ENCODE peak calls at places on chromosomes 12 and 14, in five cellular contexts. K is RWPE2, Z is fibroblast of lung, S is left lung, V is mesenchymal stem cell. P is an unnamed sample.

GRCh38 chr14:21455592-21455911 is 371 bp downstream of the CHD8 start:
- DNase-seq in K (peak; percentile 51), Z (no peak), S (no peak), V (no peak), P (no peak)

GRCh38 chr12:125132698-125133400 is 67.6 kb downstream of the AACS start:
- DNase-seq in K (no peak), Z (no peak), S (peak; percentile 43), V (peak; percentile 22), P (no peak)

GRCh38 chr14:81144811-81145598 is 75.8 kb downstream of the GTF2A1 start:
- DNase-seq in K (no peak), Z (peak; percentile 32), S (no peak), V (no peak), P (no peak)

GRCh38 chr12:95805864-95806669 is 15.5 kb upstream of the NTN4 start:
- DNase-seq in K (peak; percentile 87), Z (peak; percentile 98), S (no peak), V (peak; percentile 95), P (no peak)

GRCh38 chr12:11555743-11556625 is 93.5 kb upstream of the ETV6 start:
- DNase-seq in K (no peak), Z (no peak), S (no peak), V (no peak), P (no peak)

GRCh38 chr14:103576371-103577024 is 13.7 kb downstream of the COA8 start:
- DNase-seq in K (peak; percentile 96), Z (peak; percentile 91), S (peak; percentile 91), V (peak; percentile 89), P (no peak)

GRCh38 chr14:34461334-34462131 is 507 bp downstream of the SPTSSA start:
- DNase-seq in K (no peak), Z (peak; percentile 74), S (no peak), V (peak; percentile 73), P (no peak)

GRCh38 chr14:58746261-58746660 is 108.5 kb downstream of the DACT1 start:
- DNase-seq in K (no peak), Z (peak; percentile 77), S (no peak), V (peak; percentile 69), P (no peak)

GRCh38 chr14:76961631-76962302 is 66.7 kb downstream of the IRF2BPL start:
- DNase-seq in K (peak; percentile 97), Z (peak; percentile 88), S (peak; percentile 92), V (peak; percentile 98), P (peak; percentile 96)

GRCh38 chr12:89469361-89469760 is 55.2 kb downstream of the GALNT4 start:
- DNase-seq in K (no peak), Z (peak; percentile 47), S (no peak), V (peak; percentile 33), P (no peak)

GRCh38 chr12:67649165-67650126 is 901 bp downstream of the DYRK2 start:
- DNase-seq in K (no peak), Z (no peak), S (peak; percentile 86), V (no peak), P (peak; percentile 18)

GRCh38 chr14:68924392-68925158 is 54.5 kb downstream of the ACTN1 start:
- DNase-seq in K (no peak), Z (peak; percentile 51), S (no peak), V (peak; percentile 57), P (no peak)

GRCh38 chr12:15278816-15279658 is 43.3 kb upstream of the PTPRO start:
- DNase-seq in K (peak; percentile 75), Z (peak; percentile 72), S (peak; percentile 82), V (peak; percentile 65), P (no peak)

GRCh38 chr12:130764475-130765185 is 48.5 kb upstream of the RIMBP2 start:
- DNase-seq in K (no peak), Z (peak; percentile 53), S (no peak), V (peak; percentile 63), P (peak; percentile 10)

GRCh38 chr12:63980211-63980610 is 135.7 kb downstream of the SRGAP1 start:
- DNase-seq in K (no peak), Z (no peak), S (no peak), V (no peak), P (no peak)

GRCh38 chr12:56634242-56634836 is 4.2 kb upstream of the BAZ2A start:
- DNase-seq in K (peak; percentile 83), Z (no peak), S (peak; percentile 83), V (peak; percentile 40), P (peak; percentile 11)

GRCh38 chr12:1093166-1093751 is 102.2 kb downstream of the ERC1 start:
- DNase-seq in K (no peak), Z (peak; percentile 79), S (no peak), V (peak; percentile 72), P (peak; percentile 2)

GRCh38 chr14:31037709-31038221 is 11.6 kb upstream of the STRN3 start:
- DNase-seq in K (no peak), Z (no peak), S (no peak), V (no peak), P (no peak)

GRCh38 chr12:11837318-11837934 is 188.0 kb downstream of the ETV6 start:
- DNase-seq in K (no peak), Z (no peak), S (no peak), V (no peak), P (no peak)

GRCh38 chr12:52916225-52916624 is 11.3 kb upstream of the KRT8 start:
- DNase-seq in K (no peak), Z (no peak), S (no peak), V (no peak), P (no peak)

GRCh38 chr14:99548871-99549270 is 55.1 kb downstream of the CCDC85C start:
- DNase-seq in K (no peak), Z (no peak), S (no peak), V (no peak), P (no peak)
- H3K4me3 ChIP-seq in K (no peak overlapping the region), Z (no peak overlapping the region), S (no peak overlapping the region), V (no peak overlapping the region), P (no peak overlapping the region)

GRCh38 chr12:20370841-20371240 is 2.5 kb downstream of the PDE3A start:
- DNase-seq in K (no peak), Z (no peak), S (no peak), V (no peak), P (no peak)
- H3K27ac ChIP-seq in K (no peak overlapping the region), Z (no peak overlapping the region), S (peak overlapping the region; percentile 87), V (no peak overlapping the region), P (no peak overlapping the region)

GRCh38 chr12:110453569-110454296 is 3.6 kb upstream of the ARPC3 start:
- DNase-seq in K (no peak), Z (no peak), S (no peak), V (no peak), P (no peak)
- H3K36me3 ChIP-seq in K (peaks cover 47% of the 10 kb centered on the region), Z (no peaks in the 10 kb centered on the region), S (peaks cover 45% of the 10 kb centered on the region), V (peaks cover 23% of the 10 kb centered on the region), P (peaks cover 16% of the 10 kb centered on the region)

DNA sequence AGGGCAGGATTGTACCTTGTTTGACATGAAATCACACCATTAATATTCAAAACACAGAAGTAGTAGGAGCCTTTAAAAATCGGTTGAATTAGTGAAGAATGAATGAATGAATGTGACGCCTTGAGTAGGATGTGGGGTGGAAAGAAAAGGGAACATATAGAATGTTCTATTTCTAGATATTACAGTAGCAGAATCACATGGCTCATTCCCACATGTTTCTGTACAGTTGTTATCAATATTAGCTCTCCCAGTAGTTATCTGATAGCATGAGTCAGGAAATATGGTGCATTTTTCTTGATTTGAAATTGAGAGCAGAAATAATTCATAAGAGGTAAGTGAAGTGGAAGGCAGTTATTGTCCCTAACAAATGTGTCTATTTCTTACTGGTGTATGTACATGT is 245.5 kb downstream of the EFCAB11 start:
- DNase-seq in K (no peak), Z (no peak), S (no peak), V (no peak), P (no peak)
- H3K4me3 ChIP-seq in K (no peak overlapping the region), Z (no peak overlapping the region), S (no peak overlapping the region), V (no peak overlapping the region), P (no peak overlapping the region)

P was measured in CD8-positive, alpha-beta memory T cell.